ENCODE peak calls at places on chromosomes 3 and 15, in five cellular contexts. I, E, O, S and Q are unnamed samples. For H3K4me1, the result is how much of the 10 kb centered on the place peaks cover.

GRCh38 chr3:171986755-171987535 is 52.4 kb upstream of the FNDC3B start:
- DNase-seq in I (no peak), E (no peak), O (no peak), S (no peak), Q (no peak)

GRCh38 chr3:65303431-65303830 is 615.6 kb upstream of the ADAMTS9 start:
- DNase-seq in I (no peak), E (no peak), O (no peak), S (no peak), Q (no peak)

GRCh38 chr3:31364188-31364587 is 168.5 kb upstream of the STT3B start:
- DNase-seq in I (no peak), E (no peak), O (no peak), S (no peak), Q (no peak)

GRCh38 chr15:41904487-41905359 is 10.9 kb upstream of the SPTBN5 start:
- DNase-seq in I (peak), E (peak), O (peak), S (peak), Q (peak)

GRCh38 chr15:68204776-68205557 is at the start of gene CALML4:
- DNase-seq in I (no peak), E (no peak), O (peak), S (no peak), Q (peak)

GRCh38 chr3:162666835-162667234 is 1170.2 kb downstream of the OTOL1 start:
- DNase-seq in I (no peak), E (no peak), O (no peak), S (no peak), Q (no peak)

GRCh38 chr15:47872869-47873301 is 155.6 kb downstream of the SEMA6D start:
- DNase-seq in I (peak), E (no peak), O (no peak), S (no peak), Q (no peak)

GRCh38 chr3:81485444-81485865 is 276.0 kb downstream of the GBE1 start:
- DNase-seq in I (no peak), E (no peak), O (no peak), S (peak), Q (no peak)

GRCh38 chr3:25849641-25850040 is 59.8 kb downstream of the OXSM start:
- DNase-seq in I (no peak), E (no peak), O (no peak), S (peak), Q (no peak)

GRCh38 chr3:194939949-194940770 is 254.5 kb downstream of the FAM43A start:
- DNase-seq in I (no peak), E (no peak), O (no peak), S (no peak), Q (peak)

GRCh38 chr3:39808467-39809180 is 785 bp upstream of the MYRIP start:
- DNase-seq in I (peak), E (no peak), O (no peak), S (peak), Q (no peak)

GRCh38 chr15:74406517-74406916 is 27.2 kb downstream of the SEMA7A start:
- DNase-seq in I (no peak), E (no peak), O (no peak), S (no peak), Q (no peak)

GRCh38 chr15:85430406-85431204 is 50.2 kb downstream of the AKAP13 start:
- DNase-seq in I (no peak), E (no peak), O (no peak), S (no peak), Q (no peak)

GRCh38 chr15:73346735-73347312 is 21.9 kb downstream of the HCN4 start:
- DNase-seq in I (peak), E (no peak), O (peak), S (peak), Q (no peak)

GRCh38 chr3:184003187-184003967 is 14.3 kb downstream of the ABCC5 start:
- DNase-seq in I (no peak), E (no peak), O (no peak), S (peak), Q (no peak)

GRCh38 chr15:87816811-87817210 is 439.7 kb downstream of the NTRK3 start:
- DNase-seq in I (no peak), E (peak), O (no peak), S (peak), Q (no peak)

GRCh38 chr3:157522646-157523045 is 19.4 kb upstream of the VEPH1 start:
- DNase-seq in I (no peak), E (no peak), O (no peak), S (no peak), Q (no peak)
- H3K4me1 ChIP-seq in I (under half), E (under half), O (under half), S (under half), Q (under half)

GRCh38 chr3:127823590-127823857 is 1.2 kb upstream of the MGLL start:
- DNase-seq in I (no peak), E (no peak), O (no peak), S (no peak), Q (no peak)
- H3K4me3 ChIP-seq in I (peak), E (peak), O (peak), S (peak), Q (peak)

GRCh38 chr3:64222501-64222900 is 2.8 kb downstream of the PRICKLE2 start:
- DNase-seq in I (no peak), E (no peak), O (no peak), S (no peak), Q (no peak)
- H3K4me1 ChIP-seq in I (under half), E (half or more), O (under half), S (half or more), Q (under half)

GRCh38 chr3:32467333-32468070 is 35.1 kb downstream of the CMTM6 start:
- DNase-seq in I (peak), E (no peak), O (peak), S (peak), Q (peak)
- H3K4me3 ChIP-seq in I (no peak), E (no peak), O (peak), S (no peak), Q (no peak)